ENCODE peak calls at places on chromosomes 6 and 20, in seven cellular contexts. R is endothelial cell, M is sigmoid colon, Y is neural crest cell, Q is GM13977, J is RWPE1, P is MCF 10A. O is an unnamed sample.

GRCh38 chr20:57414867-57415592 is 23.8 kb downstream of the RBM38 start:
- DNase-seq in R (no peak), M (no peak), Y (no peak), Q (no peak), J (no peak), P (no peak), O (no peak)

GRCh38 chr20:49672109-49672681 is 41.5 kb downstream of the B4GALT5 start:
- DNase-seq in R (no peak), M (no peak), Y (no peak), Q (no peak), J (no peak), P (no peak), O (no peak)

GRCh38 chr6:6434151-6434550 is 113.7 kb upstream of the F13A1 start:
- DNase-seq in R (no peak), M (no peak), Y (no peak), Q (no peak), J (no peak), P (peak), O (no peak)

GRCh38 chr20:33460711-33461110 is 17.1 kb upstream of the SNTA1 start:
- DNase-seq in R (no peak), M (no peak), Y (no peak), Q (no peak), J (no peak), P (no peak), O (no peak)

GRCh38 chr6:100105919-100106318 is 111.9 kb upstream of the MCHR2 start:
- DNase-seq in R (no peak), M (no peak), Y (no peak), Q (no peak), J (no peak), P (no peak), O (no peak)

GRCh38 chr6:85460951-85461805 is 11.3 kb downstream of the NT5E start:
- DNase-seq in R (no peak), M (no peak), Y (no peak), Q (peak), J (no peak), P (peak), O (peak)

GRCh38 chr6:45608252-45608911 is 230.6 kb upstream of the SUPT3H start:
- DNase-seq in R (no peak), M (no peak), Y (no peak), Q (no peak), J (no peak), P (peak), O (peak)

GRCh38 chr20:63873477-63873971 is 8.5 kb downstream of the TPD52L2 start:
- DNase-seq in R (no peak), M (peak), Y (no peak), Q (no peak), J (peak), P (peak), O (peak)

GRCh38 chr20:49618289-49618688 is 50.4 kb upstream of the PTGIS start:
- DNase-seq in R (no peak), M (no peak), Y (no peak), Q (no peak), J (no peak), P (no peak), O (no peak)

GRCh38 chr6:137471497-137471896 is 22.7 kb downstream of the OLIG3 start:
- DNase-seq in R (no peak), M (no peak), Y (no peak), Q (no peak), J (no peak), P (no peak), O (no peak)

GRCh38 chr6:85464260-85464644 is 14.4 kb downstream of the NT5E start:
- DNase-seq in R (no peak), M (no peak), Y (no peak), Q (no peak), J (peak), P (peak), O (peak)

GRCh38 chr6:159065091-159065490 is 20.3 kb upstream of the TAGAP start:
- DNase-seq in R (no peak), M (no peak), Y (no peak), Q (no peak), J (no peak), P (no peak), O (no peak)

GRCh38 chr6:71706523-71706922 is 179.8 kb upstream of the RIMS1 start:
- DNase-seq in R (no peak), M (no peak), Y (no peak), Q (no peak), J (no peak), P (no peak), O (no peak)

GRCh38 chr6:167907837-167908681 is 81.3 kb downstream of the AFDN start:
- DNase-seq in R (no peak), M (no peak), Y (no peak), Q (no peak), J (peak), P (peak), O (peak)

GRCh38 chr6:108797951-108798671 is 50.1 kb upstream of the ARMC2 start:
- DNase-seq in R (no peak), M (no peak), Y (no peak), Q (no peak), J (no peak), P (no peak), O (no peak)

GRCh38 chr20:10672579-10673127 is 1.1 kb downstream of the JAG1 start:
- DNase-seq in R (peak), M (peak), Y (peak), Q (peak), J (peak), P (peak), O (peak)

GRCh38 chr6:39806277-39806676 is 14.1 kb downstream of the DAAM2 start:
- DNase-seq in R (no peak), M (no peak), Y (no peak), Q (no peak), J (no peak), P (no peak), O (peak)

GRCh38 chr6:401239-401993 is 9.9 kb downstream of the IRF4 start:
- DNase-seq in R (no peak), M (no peak), Y (no peak), Q (no peak), J (no peak), P (no peak), O (no peak)

GRCh38 chr6:142153230-142153629 is 6.2 kb downstream of the VTA1 start:
- DNase-seq in R (no peak), M (no peak), Y (no peak), Q (no peak), J (no peak), P (no peak), O (no peak)

GRCh38 chr6:14894105-14894504 is 351.8 kb upstream of the JARID2 start:
- DNase-seq in R (no peak), M (no peak), Y (no peak), Q (no peak), J (no peak), P (no peak), O (no peak)

GRCh38 chr6:7150381-7151064 is 42.8 kb downstream of the RREB1 start:
- DNase-seq in R (no peak), M (no peak), Y (no peak), Q (no peak), J (no peak), P (no peak), O (no peak)

DNA sequence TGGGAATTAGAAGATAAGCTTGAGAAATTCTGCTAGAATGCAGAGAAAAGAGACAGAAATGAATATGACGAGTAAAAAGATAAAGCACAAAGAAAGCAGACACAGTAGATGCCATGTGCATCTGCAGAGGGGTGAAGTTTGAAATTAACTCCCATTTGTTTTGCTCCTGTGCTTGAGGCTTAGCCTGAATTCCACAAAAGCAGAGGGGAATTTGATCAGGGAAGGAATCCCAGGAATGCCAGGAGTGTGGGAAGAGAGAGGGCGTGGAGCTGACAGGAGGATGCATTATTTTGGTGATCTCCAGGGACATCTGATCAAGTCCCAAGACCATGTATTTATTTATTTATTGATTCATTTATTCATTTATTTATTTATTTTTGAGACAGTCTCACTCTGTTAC is 55.6 kb downstream of the SLC22A1 start:
- DNase-seq in R (no peak), M (no peak), Y (no peak), Q (no peak), J (peak), P (no peak), O (no peak)
- TF ChIP-seq CTCF in R (no peak), M (no peak), Y (no peak), Q (no peak), J (no peak), P (no peak), O (no peak)

GRCh38 chr6:150894935-150895686 is 29.6 kb downstream of the MTHFD1L start:
- DNase-seq in R (no peak), M (peak), Y (no peak), Q (peak), J (peak), P (peak), O (peak)
- TF ChIP-seq CTCF in R (peak), M (no peak), Y (peak), Q (no peak), J (no peak), P (no peak), O (peak)

DNA sequence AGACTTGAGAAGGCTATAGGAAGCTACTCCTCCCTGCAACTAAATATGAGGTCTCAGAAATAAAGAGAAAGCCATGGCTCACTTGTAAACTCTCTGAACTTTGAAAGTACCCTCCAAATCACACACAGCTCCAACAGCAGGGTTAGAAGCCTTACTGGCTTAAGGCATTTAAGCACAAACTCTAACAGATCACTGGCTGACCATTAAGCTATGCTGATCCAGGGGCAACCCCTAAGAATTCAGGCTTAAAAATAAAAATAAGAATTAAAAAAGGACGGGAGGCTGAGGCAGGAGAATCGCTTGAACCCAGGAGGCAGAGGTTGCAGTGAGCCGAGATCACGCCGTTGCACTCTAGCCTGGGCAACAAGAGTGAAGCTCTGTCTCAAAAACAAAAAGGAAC is 21.8 kb downstream of the HLA-E start:
- DNase-seq in R (no peak), M (no peak), Y (no peak), Q (no peak), J (no peak), P (no peak), O (no peak)
- TF ChIP-seq CTCF in R (no peak), M (no peak), Y (no peak), Q (no peak), J (no peak), P (no peak), O (no peak)

GRCh38 chr6:56511591-56511990 is 131.1 kb downstream of the DST start:
- DNase-seq in R (no peak), M (no peak), Y (no peak), Q (no peak), J (no peak), P (no peak), O (no peak)

GRCh38 chr6:56514395-56514794 is 128.3 kb downstream of the DST start:
- DNase-seq in R (no peak), M (no peak), Y (no peak), Q (no peak), J (no peak), P (no peak), O (no peak)

GRCh38 chr6:56513631-56514030 is 129.1 kb downstream of the DST start:
- DNase-seq in R (no peak), M (no peak), Y (no peak), Q (no peak), J (no peak), P (no peak), O (no peak)

GRCh38 chr6:56509031-56509430 is 133.7 kb downstream of the DST start:
- DNase-seq in R (no peak), M (no peak), Y (no peak), Q (no peak), J (no peak), P (no peak), O (peak)

GRCh38 chr6:56510984-56511531 is 131.6 kb downstream of the DST start:
- DNase-seq in R (no peak), M (no peak), Y (no peak), Q (no peak), J (no peak), P (no peak), O (no peak)
- TF ChIP-seq CTCF in R (no peak), M (no peak), Y (no peak), Q (no peak), J (no peak), P (no peak), O (no peak)

GRCh38 chr6:61809004-61809595 is 476.9 kb downstream of the KHDRBS2 start:
- DNase-seq in R (peak), M (no peak), Y (no peak), Q (peak), J (peak), P (peak), O (no peak)
- TF ChIP-seq CTCF in R (peak), M (no peak), Y (peak), Q (peak), J (peak), P (peak), O (peak)

GRCh38 chr6:25041676-25042598 is 106.2 kb upstream of the RIPOR2 start:
- DNase-seq in R (no peak), M (no peak), Y (no peak), Q (no peak), J (no peak), P (no peak), O (no peak)

GRCh38 chr6:25038300-25038699 is 102.5 kb upstream of the RIPOR2 start:
- DNase-seq in R (no peak), M (no peak), Y (no peak), Q (no peak), J (no peak), P (no peak), O (no peak)

GRCh38 chr6:25038992-25039391 is 103.2 kb upstream of the RIPOR2 start:
- DNase-seq in R (no peak), M (no peak), Y (no peak), Q (no peak), J (no peak), P (no peak), O (no peak)

GRCh38 chr6:25042984-25043725 is 107.4 kb upstream of the RIPOR2 start:
- DNase-seq in R (no peak), M (no peak), Y (no peak), Q (no peak), J (no peak), P (no peak), O (no peak)

DNA sequence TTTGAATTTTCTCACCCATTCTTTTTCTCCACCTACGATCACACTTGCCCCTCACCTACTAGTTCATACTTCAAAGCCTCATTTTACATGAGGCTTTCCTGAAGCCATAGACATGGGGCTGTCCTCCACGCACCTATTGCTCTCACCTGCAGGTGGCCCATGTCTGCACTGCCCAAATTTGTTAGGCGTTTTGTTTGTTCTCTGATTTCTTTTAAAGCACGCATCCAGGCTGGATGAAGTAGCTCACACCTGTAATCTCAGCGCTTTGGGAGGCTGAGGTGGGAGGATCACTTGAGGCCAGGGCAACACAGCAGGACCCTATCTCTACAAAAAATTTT is 106.8 kb upstream of the RIPOR2 start:
- DNase-seq in R (no peak), M (no peak), Y (no peak), Q (no peak), J (no peak), P (no peak), O (no peak)
- TF ChIP-seq CTCF in R (no peak), M (no peak), Y (no peak), Q (peak), J (no peak), P (no peak), O (no peak)

GRCh38 chr6:29652198-29652584 is 4.7 kb upstream of the MOG start:
- DNase-seq in R (no peak), M (no peak), Y (no peak), Q (no peak), J (no peak), P (no peak), O (no peak)

GRCh38 chr6:29655658-29656057 is 1.2 kb upstream of the MOG start:
- DNase-seq in R (no peak), M (no peak), Y (no peak), Q (no peak), J (no peak), P (no peak), O (no peak)

GRCh38 chr6:29656157-29656556 is 735 bp upstream of the MOG start:
- DNase-seq in R (no peak), M (no peak), Y (no peak), Q (no peak), J (no peak), P (no peak), O (no peak)

GRCh38 chr6:29651413-29652197 is 5.3 kb upstream of the MOG start:
- DNase-seq in R (no peak), M (no peak), Y (no peak), Q (peak), J (peak), P (peak), O (peak)

DNA sequence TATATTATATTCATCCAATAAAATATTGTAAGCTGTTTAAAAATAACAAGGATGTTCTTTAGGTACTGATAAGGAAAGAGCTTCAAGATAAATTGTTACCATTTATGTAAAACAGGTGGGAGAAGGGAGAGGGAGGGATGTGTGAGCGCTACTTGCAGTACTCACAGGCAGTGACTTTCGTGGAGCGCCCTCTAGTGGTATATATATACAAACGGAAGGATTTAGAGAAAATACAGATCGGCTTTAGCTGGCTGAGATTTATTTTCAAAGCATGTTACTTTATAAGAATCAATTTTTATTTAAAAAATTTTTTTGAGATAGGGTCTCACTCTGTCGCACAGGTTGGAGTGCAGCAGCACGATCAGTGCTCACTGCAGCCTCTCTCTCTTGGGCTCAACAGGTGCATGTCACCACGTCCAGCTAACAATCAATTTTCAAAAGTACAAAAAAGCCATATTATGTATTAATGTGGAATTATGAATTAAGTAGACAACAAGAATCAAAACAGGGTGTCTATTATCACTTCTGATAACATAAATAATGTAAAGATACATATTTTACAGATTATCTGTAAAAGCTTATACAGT is 3.3 kb upstream of the MOG start:
- DNase-seq in R (peak), M (no peak), Y (peak), Q (peak), J (peak), P (peak), O (peak)
- TF ChIP-seq CTCF in R (peak), M (peak), Y (peak), Q (peak), J (peak), P (peak), O (peak)

DNA sequence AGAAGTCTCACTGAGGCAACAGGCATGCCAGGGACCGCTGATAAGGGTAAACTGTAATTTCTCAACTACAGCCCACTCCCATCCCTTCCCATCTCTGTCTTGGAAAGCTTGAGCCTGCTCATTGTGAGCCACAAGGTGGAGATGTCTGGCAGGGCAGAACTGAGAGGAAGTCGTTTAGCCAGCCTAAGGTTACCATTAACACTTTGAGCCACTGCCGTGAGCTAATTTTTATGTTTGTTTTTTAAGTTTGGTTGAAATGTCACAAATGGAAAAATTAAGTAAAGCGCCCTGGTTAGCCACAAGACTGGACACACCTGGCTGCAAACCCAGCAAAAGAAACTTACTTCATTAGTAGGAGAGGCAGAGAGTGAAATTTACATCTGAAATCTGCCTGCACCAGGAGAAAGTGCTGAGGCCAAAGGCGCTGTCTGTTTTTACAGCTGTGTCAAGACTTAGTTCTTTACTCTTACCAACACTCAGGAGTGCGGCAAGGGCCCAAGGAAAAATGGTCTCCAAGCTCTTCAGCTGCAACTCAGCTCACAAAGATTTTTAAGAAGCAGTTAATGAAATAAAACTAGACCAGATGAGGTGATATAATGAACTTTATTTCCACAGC is 50.0 kb upstream of the FAM83C start:
- DNase-seq in R (peak), M (no peak), Y (no peak), Q (no peak), J (no peak), P (no peak), O (peak)
- TF ChIP-seq CTCF in R (no peak), M (no peak), Y (peak), Q (peak), J (no peak), P (no peak), O (peak)